ENCODE peak calls at places on chromosome 12, in eight cellular contexts. X is epithelial cell of prostate, M is RWPE1, B is breast epithelium, O is fibroblast of lung, F is SJCRH30, K is mesenchymal stem cell, D is mammary epithelial cell. L is an unnamed sample.

GRCh38 chr12:53232641-53233538 is 881 bp upstream of the RARG start:
- DNase-seq in K (peak; percentile 47), M (peak; percentile 76), X (no peak), F (peak; percentile 28), D (peak; percentile 78), B (peak; percentile 74), O (peak; percentile 21), L (no peak)

GRCh38 chr12:25550186-25550585 is 2.9 kb downstream of the LMNTD1 start:
- DNase-seq in X (peak; percentile 20), D (peak; percentile 59), O (peak; percentile 79), K (no peak), F (no peak), B (no peak), M (no peak), L (no peak)

GRCh38 chr12:79690156-79690605 is 583 bp downstream of the PAWR start:
- DNase-seq in D (no peak), B (no peak), K (peak; percentile 61), F (peak; percentile 58), M (no peak), X (no peak), O (no peak), L (peak; percentile 48)

GRCh38 chr12:89825591-89826449 is 117.2 kb upstream of the ATP2B1 start:
- DNase-seq in M (peak; percentile 30), O (peak; percentile 40), X (no peak), B (no peak), D (no peak), K (peak; percentile 77), F (no peak), L (no peak)

GRCh38 chr12:132204064-132204821 is 60.0 kb downstream of the NOC4L start:
- DNase-seq in O (no peak), B (no peak), D (no peak), F (no peak), M (no peak), K (no peak), X (no peak), L (peak; percentile 76)

GRCh38 chr12:94762259-94762942 is 112.0 kb upstream of the TMCC3 start:
- DNase-seq in F (no peak), D (peak; percentile 59), K (peak; percentile 62), O (no peak), M (no peak), B (no peak), X (peak; percentile 91), L (no peak)

GRCh38 chr12:51949342-51950030 is 2.0 kb upstream of the ACVR1B start:
- DNase-seq in D (no peak), X (no peak), F (no peak), O (no peak), K (no peak), B (no peak), M (no peak), L (no peak)

GRCh38 chr12:47832263-47832933 is 12.7 kb upstream of the HDAC7 start:
- DNase-seq in M (no peak), B (no peak), O (no peak), X (no peak), K (no peak), D (no peak), F (peak; percentile 63), L (no peak)

GRCh38 chr12:95102916-95103671 is 29.7 kb upstream of the NR2C1 start:
- DNase-seq in M (peak; percentile 90), K (peak; percentile 55), O (peak; percentile 94), X (peak; percentile 98), B (no peak), F (peak; percentile 23), D (peak; percentile 98), L (no peak)

GRCh38 chr12:8564656-8565055 is 24.0 kb upstream of the CLEC4E start:
- DNase-seq in M (no peak), X (no peak), D (no peak), O (no peak), B (no peak), F (no peak), K (no peak), L (no peak)

GRCh38 chr12:17949558-17950141 is 140.3 kb downstream of the RERGL start:
- DNase-seq in B (no peak), O (no peak), F (no peak), D (no peak), M (no peak), K (no peak), X (no peak), L (no peak)

GRCh38 chr12:3564411-3564810 is 73.4 kb downstream of the PRMT8 start:
- DNase-seq in M (no peak), X (no peak), B (no peak), K (no peak), D (no peak), F (no peak), O (no peak), L (no peak)

GRCh38 chr12:39499296-39499695 is 56.4 kb upstream of the KIF21A start:
- DNase-seq in F (no peak), X (peak; percentile 39), O (peak; percentile 2), M (no peak), D (peak; percentile 68), B (no peak), K (no peak), L (no peak)

GRCh38 chr12:39505025-39505424 is 62.1 kb upstream of the KIF21A start:
- DNase-seq in M (no peak), X (peak; percentile 37), D (peak; percentile 72), K (no peak), F (no peak), B (no peak), O (peak; percentile 46), L (no peak)

GRCh38 chr12:39505562-39505961 is 62.6 kb upstream of the KIF21A start:
- DNase-seq in K (no peak), B (no peak), D (no peak), O (no peak), M (no peak), X (no peak), F (no peak), L (no peak)

GRCh38 chr12:39502657-39503056 is 59.7 kb upstream of the KIF21A start:
- DNase-seq in D (no peak), O (no peak), X (no peak), K (no peak), B (no peak), M (no peak), F (no peak), L (no peak)

DNA sequence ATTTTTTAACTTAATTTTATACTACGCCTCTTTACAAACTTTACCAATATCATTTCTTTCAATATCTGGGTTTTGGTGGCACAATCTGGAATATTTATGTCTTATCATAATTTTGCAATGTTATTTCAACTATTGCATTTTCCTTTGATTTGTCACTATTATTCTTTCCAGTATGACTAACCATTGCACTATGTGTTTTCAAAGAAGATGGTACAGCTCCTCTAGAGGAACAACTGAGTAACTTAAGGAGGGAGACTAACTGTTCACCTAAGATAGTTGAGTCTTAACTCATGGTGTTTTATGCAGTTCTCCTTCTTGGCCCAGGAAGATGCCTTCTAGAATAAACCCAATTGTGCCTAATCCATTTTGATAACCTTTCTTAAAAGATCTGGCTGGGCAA is 60.5 kb upstream of the KIF21A start:
- DNase-seq in B (no peak), X (peak; percentile 27), M (peak; percentile 72), K (no peak), F (no peak), O (peak; percentile 54), D (peak; percentile 68), L (no peak)
- H3K27ac ChIP-seq in B (no peak overlapping the region), X (peak overlapping the region; percentile 18), M (no peak overlapping the region), K (no peak overlapping the region), F (no peak overlapping the region), O (no peak overlapping the region), D (no peak overlapping the region), L (no peak overlapping the region)

GRCh38 chr12:2557589-2557988 is 237.2 kb upstream of the FKBP4 start:
- DNase-seq in D (no peak), B (no peak), F (no peak), X (no peak), O (no peak), K (no peak), M (no peak), L (peak; percentile 68)

GRCh38 chr12:2562400-2562799 is 232.4 kb upstream of the FKBP4 start:
- DNase-seq in X (no peak), B (no peak), F (no peak), K (no peak), O (no peak), M (no peak), D (no peak), L (no peak)

GRCh38 chr12:2559931-2560715 is 234.6 kb upstream of the FKBP4 start:
- DNase-seq in M (no peak), X (no peak), F (no peak), K (no peak), O (no peak), B (no peak), D (no peak), L (no peak)

GRCh38 chr12:2563709-2564108 is 231.1 kb upstream of the FKBP4 start:
- DNase-seq in K (no peak), O (no peak), B (no peak), F (no peak), M (no peak), X (no peak), D (no peak), L (no peak)

GRCh38 chr12:2561367-2561766 is 233.4 kb upstream of the FKBP4 start:
- DNase-seq in X (no peak), D (no peak), B (no peak), K (no peak), O (no peak), M (no peak), F (no peak), L (no peak)
- H3K27ac ChIP-seq in X (no peak overlapping the region), D (no peak overlapping the region), B (no peak overlapping the region), K (no peak overlapping the region), O (no peak overlapping the region), M (no peak overlapping the region), F (no peak overlapping the region), L (no peak overlapping the region)

DNA sequence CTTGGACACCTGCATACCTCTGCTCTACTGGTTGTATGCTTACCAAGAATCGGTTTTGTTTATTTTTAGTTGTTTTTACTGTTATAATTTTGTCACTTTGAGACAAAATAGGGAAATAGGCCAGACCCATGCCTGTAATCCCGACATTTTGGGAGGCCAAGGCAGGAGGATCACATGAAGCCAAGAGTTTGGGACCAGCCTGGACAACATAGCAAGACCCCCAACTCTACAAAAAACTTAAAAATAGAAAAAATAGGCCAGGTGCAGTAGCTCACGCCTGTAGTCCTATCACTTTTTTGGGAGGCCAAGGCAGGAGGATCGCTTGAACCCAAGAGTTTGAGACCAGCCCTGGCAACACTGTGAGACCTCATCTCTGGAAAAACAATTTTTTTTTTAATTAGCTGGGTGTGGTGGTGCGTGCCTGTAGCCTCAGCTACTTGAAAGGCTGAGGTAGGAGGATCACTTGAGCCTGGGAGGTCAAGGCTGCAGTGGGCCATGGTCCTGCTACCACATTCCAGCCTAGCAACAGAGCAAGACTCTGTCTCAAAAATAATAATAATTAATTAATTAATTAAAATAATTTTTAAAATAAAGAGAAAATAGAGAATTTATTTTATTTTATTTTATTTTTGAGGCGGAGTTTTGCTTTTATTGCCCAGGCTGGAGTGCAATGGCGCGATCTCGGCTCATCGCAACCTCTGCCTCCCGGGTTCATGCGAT is 1.3 kb upstream of the MRPS35 start:
- DNase-seq in D (no peak), B (no peak), O (no peak), K (no peak), X (no peak), M (no peak), F (no peak), L (no peak)
- H3K27ac ChIP-seq in D (peak overlapping the region; percentile 83), B (peak overlapping the region; percentile 78), O (peak overlapping the region; percentile 77), K (no peak overlapping the region), X (peak overlapping the region; percentile 81), M (peak overlapping the region; percentile 22), F (no peak overlapping the region), L (peak overlapping the region; percentile 81)

DNA sequence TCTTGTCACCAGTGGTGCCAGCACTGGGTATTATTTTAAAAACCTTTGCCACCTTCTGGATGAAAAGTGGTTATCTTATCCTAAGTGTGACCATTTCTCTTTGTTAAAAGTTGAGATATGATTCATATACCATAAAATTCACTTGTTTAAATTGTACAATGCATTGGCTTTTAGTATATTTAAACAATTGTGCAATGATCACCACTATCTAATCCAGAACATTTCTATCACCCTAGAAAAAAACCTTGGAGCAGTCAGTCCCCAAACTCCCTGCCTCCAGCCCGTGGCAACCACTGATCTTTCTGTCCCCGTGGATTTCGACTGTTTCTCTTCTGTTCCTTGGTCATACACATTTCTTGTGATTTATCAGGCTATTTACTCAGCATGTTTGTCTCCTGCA is 28.3 kb downstream of the SH2B3 start:
- DNase-seq in X (no peak), M (no peak), O (no peak), F (no peak), D (no peak), K (peak; percentile 43), B (no peak), L (no peak)
- H3K27ac ChIP-seq in X (peak overlapping the region; percentile 6), M (no peak overlapping the region), O (peak overlapping the region; percentile 65), F (no peak overlapping the region), D (no peak overlapping the region), K (peak overlapping the region; percentile 73), B (peak overlapping the region; percentile 56), L (no peak overlapping the region)